ENCODE peak calls at places on chromosomes 6 and 20, in seven cellular contexts. H, J, D, F, O, E and K are unnamed samples.
A peak's percentile ranks its signal among the peaks of the same experiment; 100 is the strongest.

GRCh38 chr6:7528565-7528964 is 12.9 kb upstream of the DSP start:
- DNase-seq in D (peak; percentile 85), J (no peak), F (no peak), E (no peak), O (no peak), H (no peak), K (no peak)

GRCh38 chr6:108091288-108091687 is 16.7 kb upstream of the OSTM1 start:
- DNase-seq in F (no peak), D (no peak), E (no peak), O (no peak), H (no peak), J (no peak), K (no peak)

GRCh38 chr20:61753196-61753942 is 312.3 kb downstream of the TAF4 start:
- DNase-seq in O (no peak), D (peak; percentile 37), J (no peak), E (no peak), H (no peak), F (no peak), K (no peak)

GRCh38 chr20:25191051-25191450 is 4.5 kb upstream of the ENTPD6 start:
- DNase-seq in D (no peak), O (no peak), E (no peak), F (no peak), H (no peak), J (no peak), K (no peak)

GRCh38 chr6:17086469-17086868 is 15.4 kb upstream of the STMND1 start:
- DNase-seq in H (no peak), J (peak; percentile 41), E (peak; percentile 69), F (no peak), O (peak; percentile 45), D (peak; percentile 49), K (no peak)

GRCh38 chr6:126444874-126445273 is 105.0 kb downstream of the CENPW start:
- DNase-seq in H (no peak), D (no peak), F (no peak), O (no peak), E (no peak), J (no peak), K (no peak)

GRCh38 chr6:47303861-47304260 is 5.8 kb downstream of the TNFRSF21 start:
- DNase-seq in F (no peak), H (no peak), J (no peak), O (no peak), E (no peak), D (no peak), K (no peak)

GRCh38 chr6:114096553-114097172 is 125.7 kb upstream of the HDAC2 start:
- DNase-seq in E (no peak), H (peak; percentile 10), J (no peak), D (no peak), F (no peak), O (no peak), K (no peak)

GRCh38 chr6:109816452-109817374 is 125.6 kb downstream of the FIG4 start:
- DNase-seq in E (no peak), D (no peak), J (no peak), H (no peak), F (no peak), O (no peak), K (no peak)

GRCh38 chr6:88867841-88868558 is 95.4 kb downstream of the RNGTT start:
- DNase-seq in H (no peak), J (no peak), D (no peak), O (no peak), F (no peak), E (no peak), K (no peak)

GRCh38 chr6:89267918-89268317 is 47.2 kb downstream of the GABRR2 start:
- DNase-seq in H (no peak), D (no peak), J (no peak), F (no peak), E (no peak), O (no peak), K (peak; percentile 29)

GRCh38 chr6:31689249-31690110 is 8.6 kb upstream of the LY6G5C start:
- DNase-seq in J (no peak), F (no peak), E (peak; percentile 20), H (no peak), O (peak; percentile 65), D (no peak), K (no peak)

GRCh38 chr6:122289721-122290501 is 109.5 kb upstream of the HSF2 start:
- DNase-seq in H (no peak), O (no peak), E (peak; percentile 4), F (no peak), D (peak; percentile 4), J (no peak), K (no peak)

GRCh38 chr6:108169801-108170606 is 4.2 kb downstream of the NR2E1 start:
- DNase-seq in J (no peak), H (no peak), O (peak; percentile 51), E (no peak), D (no peak), F (no peak), K (no peak)

GRCh38 chr20:56001106-56001785 is 4.1 kb downstream of the CBLN4 start:
- DNase-seq in F (no peak), O (no peak), J (no peak), H (no peak), D (no peak), E (no peak), K (no peak)

GRCh38 chr20:51864967-51865366 is 62.6 kb upstream of the SALL4 start:
- DNase-seq in F (no peak), D (no peak), H (no peak), O (peak; percentile 40), J (no peak), E (no peak), K (no peak)
- TF ChIP-seq CTCF in F (no peak), D (no peak), H (no peak), O (peak; percentile 11), J (no peak), E (no peak), K (no peak)

GRCh38 chr6:169723991-169724553 is at the start of gene PHF10:
- DNase-seq in D (no peak), H (no peak), J (peak; percentile 49), O (no peak), E (peak; percentile 44), F (no peak), K (peak; percentile 73)

GRCh38 chr6:169722362-169723199 is 1.7 kb downstream of the PHF10 start:
- DNase-seq in J (peak; percentile 46), F (no peak), H (peak; percentile 47), O (peak; percentile 34), D (no peak), E (peak; percentile 42), K (no peak)

GRCh38 chr6:169719117-169719516 is 5.2 kb downstream of the PHF10 start:
- DNase-seq in E (no peak), D (no peak), O (no peak), J (no peak), H (no peak), F (no peak), K (no peak)

GRCh38 chr6:169723200-169723909 is 945 bp downstream of the PHF10 start:
- DNase-seq in E (peak; percentile 50), D (no peak), O (peak; percentile 53), H (peak; percentile 60), J (peak; percentile 64), F (peak; percentile 47), K (peak; percentile 90)

DNA sequence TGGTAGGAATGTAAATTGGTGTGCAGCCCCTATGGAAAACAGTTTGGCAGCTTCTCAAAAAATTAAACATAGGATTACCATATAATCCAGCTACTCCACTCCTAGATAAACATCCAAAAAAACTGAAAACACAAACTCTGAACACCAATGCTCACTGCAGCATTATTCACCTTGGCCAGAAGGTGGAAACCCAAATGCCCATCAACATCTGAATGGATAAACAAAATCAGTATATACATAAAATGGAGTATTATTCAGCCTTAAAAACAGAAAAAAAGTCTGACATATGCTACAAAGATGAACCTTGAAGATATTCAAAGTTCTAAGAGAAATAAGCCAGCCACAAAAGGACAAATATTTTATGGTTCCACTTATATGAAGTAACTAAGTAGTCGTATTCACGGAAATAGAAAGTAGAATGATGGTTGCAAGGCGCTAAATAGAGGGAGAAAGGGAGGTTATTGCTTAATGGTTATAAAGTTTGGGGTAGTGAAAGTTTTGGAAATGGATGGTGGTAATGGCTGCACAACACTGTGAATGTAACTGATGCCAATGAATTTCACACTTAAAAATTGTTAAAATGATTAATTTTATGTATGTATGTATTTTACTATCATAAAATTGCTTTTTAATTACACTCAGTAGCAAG is 4.0 kb downstream of the PHF10 start:
- DNase-seq in O (no peak), E (no peak), H (no peak), D (no peak), F (no peak), J (no peak), K (no peak)
- TF ChIP-seq CTCF in O (peak; percentile 38), E (no peak), H (peak; percentile 30), D (no peak), F (no peak), J (no peak), K (no peak)

GRCh38 chr6:112439416-112439815 is 92.3 kb downstream of the RFPL4B start:
- DNase-seq in F (no peak), D (no peak), J (no peak), H (no peak), E (no peak), O (no peak), K (no peak)

GRCh38 chr6:112437053-112437452 is 89.9 kb downstream of the RFPL4B start:
- DNase-seq in H (no peak), D (no peak), J (no peak), F (no peak), O (no peak), E (no peak), K (no peak)

GRCh38 chr6:112434896-112435295 is 87.8 kb downstream of the RFPL4B start:
- DNase-seq in E (no peak), D (no peak), J (no peak), F (no peak), H (no peak), O (no peak), K (no peak)

GRCh38 chr6:112441607-112442006 is 94.5 kb downstream of the RFPL4B start:
- DNase-seq in J (no peak), E (no peak), D (no peak), O (no peak), H (no peak), F (no peak), K (no peak)

GRCh38 chr6:112439010-112439409 is 91.9 kb downstream of the RFPL4B start:
- DNase-seq in F (no peak), D (no peak), O (no peak), J (no peak), H (no peak), E (no peak), K (no peak)
- TF ChIP-seq CTCF in F (no peak), D (no peak), O (no peak), J (no peak), H (no peak), E (no peak), K (no peak)

GRCh38 chr20:48658505-48658904 is 169.3 kb downstream of the PREX1 start:
- DNase-seq in O (no peak), J (no peak), D (no peak), F (no peak), E (no peak), H (no peak), K (no peak)

GRCh38 chr20:48658198-48658476 is 169.7 kb downstream of the PREX1 start:
- DNase-seq in H (no peak), O (no peak), E (no peak), J (no peak), D (no peak), F (no peak), K (no peak)

GRCh38 chr20:48661575-48662473 is 166.0 kb downstream of the PREX1 start:
- DNase-seq in F (no peak), D (no peak), E (no peak), H (no peak), J (no peak), O (no peak), K (no peak)

GRCh38 chr20:48660788-48661187 is 167.0 kb downstream of the PREX1 start:
- DNase-seq in H (no peak), O (no peak), E (no peak), J (no peak), D (no peak), F (no peak), K (no peak)

GRCh38 chr20:48659888-48660287 is 167.9 kb downstream of the PREX1 start:
- DNase-seq in D (no peak), J (no peak), E (no peak), O (no peak), F (no peak), H (no peak), K (peak; percentile 84)
- TF ChIP-seq CTCF in D (no peak), J (peak; percentile 10), E (no peak), O (no peak), F (no peak), H (no peak), K (no peak)